ENCODE peak calls at places on chromosomes 5 and 9, in four cellular contexts. N is K562, S is HCT116, W is stomach. O is an unnamed sample.

GRCh38 chr9:131277673-131278420 is 1.5 kb upstream of the FAM78A start:
- DNase-seq in N (peak), S (peak), W (peak), O (peak)

GRCh38 chr9:110093871-110094270 is 114.1 kb downstream of the C9orf152 start:
- DNase-seq in N (no peak), S (no peak), W (no peak), O (peak)

GRCh38 chr9:98855592-98855991 is 48.1 kb downstream of the GALNT12 start:
- DNase-seq in N (no peak), S (no peak), W (no peak), O (no peak)

GRCh38 chr5:179137643-179138567 is 77.7 kb downstream of the ZNF354C start:
- DNase-seq in N (no peak), S (no peak), W (no peak), O (no peak)

GRCh38 chr5:132428811-132429440 is 59.4 kb downstream of the SLC22A5 start:
- DNase-seq in N (no peak), S (no peak), W (no peak), O (no peak)

GRCh38 chr5:158511454-158511853 is 588.3 kb downstream of the EBF1 start:
- DNase-seq in N (no peak), S (no peak), W (no peak), O (no peak)

GRCh38 chr5:179755022-179755421 is 22.4 kb downstream of the MAML1 start:
- DNase-seq in N (no peak), S (no peak), W (no peak), O (no peak)

GRCh38 chr5:133924221-133924920 is 44.1 kb downstream of the C5orf15 start:
- DNase-seq in N (no peak), S (no peak), W (no peak), O (peak)

GRCh38 chr5:139654875-139655491 is 6.8 kb downstream of the CXXC5 start:
- DNase-seq in N (no peak), S (no peak), W (peak), O (no peak)

GRCh38 chr5:152125806-152126205 is 201.2 kb upstream of the GLRA1 start:
- DNase-seq in N (no peak), S (no peak), W (no peak), O (no peak)

GRCh38 chr5:33313150-33313549 is 127.6 kb upstream of the TARS1 start:
- DNase-seq in N (no peak), S (peak), W (no peak), O (peak)

GRCh38 chr9:95003694-95004451 is 277.4 kb downstream of the AOPEP start:
- DNase-seq in N (peak), S (no peak), W (peak), O (peak)

GRCh38 chr5:124253421-124253820 is 493.0 kb downstream of the ZNF608 start:
- DNase-seq in N (no peak), S (no peak), W (no peak), O (no peak)

GRCh38 chr9:126126807-126127206 is 199.8 kb upstream of the MVB12B start:
- DNase-seq in N (no peak), S (no peak), W (peak), O (no peak)

GRCh38 chr5:179699640-179700298 is 1.0 kb downstream of the CANX start:
- DNase-seq in N (peak), S (no peak), W (no peak), O (peak)

GRCh38 chr9:84139296-84140100 is 158.9 kb downstream of the RMI1 start:
- DNase-seq in N (no peak), S (no peak), W (peak), O (no peak)

GRCh38 chr9:134637696-134638502 is 3.7 kb upstream of the COL5A1 start:
- DNase-seq in N (no peak), S (no peak), W (no peak), O (no peak)

GRCh38 chr5:57986746-57987145 is 473.1 kb downstream of the PLK2 start:
- DNase-seq in N (no peak), S (no peak), W (no peak), O (no peak)

GRCh38 chr9:99400184-99400731 is 178.2 kb downstream of the SEC61B start:
- DNase-seq in N (no peak), S (no peak), W (no peak), O (no peak)

GRCh38 chr5:639253-639530 is 27.1 kb downstream of the CEP72 start:
- DNase-seq in N (no peak), S (no peak), W (no peak), O (no peak)

GRCh38 chr5:139738777-139739611 is 56.6 kb upstream of the PSD2 start:
- DNase-seq in N (no peak), S (no peak), W (peak), O (no peak)

GRCh38 chr9:131146186-131146585 is 20.8 kb downstream of the NUP214 start:
- DNase-seq in N (no peak), S (no peak), W (no peak), O (no peak)

GRCh38 chr5:157177935-157178334 is 2.7 kb upstream of the ITK start:
- DNase-seq in N (no peak), S (no peak), W (no peak), O (no peak)

GRCh38 chr5:54063817-54064216 is 246.6 kb downstream of the ARL15 start:
- DNase-seq in N (no peak), S (no peak), W (no peak), O (no peak)

GRCh38 chr5:83530186-83530585 is 58.6 kb downstream of the VCAN start:
- DNase-seq in N (no peak), S (no peak), W (no peak), O (no peak)

GRCh38 chr9:82457959-82458358 is 469.4 kb downstream of the SPATA31D1 start:
- DNase-seq in N (no peak), S (no peak), W (no peak), O (no peak)

GRCh38 chr9:26882154-26882553 is 10.4 kb downstream of the CAAP1 start:
- DNase-seq in N (no peak), S (no peak), W (no peak), O (no peak)

GRCh38 chr5:149782018-149782899 is 52.1 kb downstream of the PPARGC1B start:
- DNase-seq in N (no peak), S (no peak), W (no peak), O (no peak)
- TF ChIP-seq POLR2A in N (no peak), S (no peak), W (no peak), O (no peak)

DNA sequence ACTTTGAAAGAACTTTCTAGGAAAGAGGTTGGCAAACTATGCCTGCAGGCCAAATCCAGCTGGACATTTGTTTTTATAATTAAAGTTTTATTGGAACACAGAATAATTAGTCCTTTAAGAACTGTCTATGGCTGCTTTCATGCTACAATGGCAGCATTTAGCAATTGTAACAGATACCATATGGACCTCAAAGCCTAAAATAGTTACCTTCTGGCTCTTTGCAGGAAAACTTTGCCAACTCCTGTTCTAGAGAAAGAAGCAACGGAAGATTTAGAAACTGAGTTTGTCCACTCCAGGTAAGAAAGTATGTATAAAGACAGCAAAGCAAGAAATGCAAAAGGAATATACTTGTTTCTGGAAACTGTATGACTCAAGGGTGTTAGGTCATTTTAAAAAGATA is 281.7 kb upstream of the TRPM3 start:
- DNase-seq in N (no peak), S (no peak), W (no peak), O (no peak)
- TF ChIP-seq POLR2A in N (no peak), S (no peak), W (no peak), O (no peak)

GRCh38 chr5:173055983-173056782 is at the start of gene CREBRF:
- DNase-seq in N (peak), S (peak), W (peak), O (peak)
- TF ChIP-seq POLR2A in N (peak), S (no peak), W (no peak), O (peak)

GRCh38 chr9:137707361-137707760 is 88.6 kb downstream of the EHMT1 start:
- DNase-seq in N (no peak), S (no peak), W (no peak), O (no peak)

GRCh38 chr9:137705906-137706305 is 87.1 kb downstream of the EHMT1 start:
- DNase-seq in N (peak), S (no peak), W (no peak), O (no peak)

GRCh38 chr9:137709411-137710101 is 90.8 kb downstream of the EHMT1 start:
- DNase-seq in N (no peak), S (no peak), W (no peak), O (no peak)

GRCh38 chr9:137710751-137711150 is 91.9 kb downstream of the EHMT1 start:
- DNase-seq in N (no peak), S (no peak), W (no peak), O (no peak)

GRCh38 chr9:137708590-137709284 is 89.9 kb downstream of the EHMT1 start:
- DNase-seq in N (no peak), S (no peak), W (no peak), O (no peak)
- TF ChIP-seq POLR2A in N (no peak), S (no peak), W (no peak), O (no peak)

GRCh38 chr9:133521122-133522072 is 3.4 kb downstream of the MYMK start:
- DNase-seq in N (no peak), S (no peak), W (no peak), O (peak)
- TF ChIP-seq POLR2A in N (no peak), S (no peak), W (no peak), O (no peak)

GRCh38 chr5:109409061-109409843 is 522 bp downstream of the PJA2 start:
- DNase-seq in N (peak), S (peak), W (peak), O (peak)
- TF ChIP-seq POLR2A in N (peak), S (no peak), W (no peak), O (peak)

O was measured in erythroblast.